ENCODE peak calls at places on chromosomes 2 and 18, in ten cellular contexts. A is astrocyte of the spinal cord; W is activated CD8-positive, alpha-beta memory T cell treated with anti-CD3 and anti-CD28 coated beads for 48 hours; Q is amygdala; N is GDM1; S is stimulated activated CD4-positive, alpha-beta T cell treated with anti-CD3 and anti-CD28 coated beads, Interleukin-15, amount 100 ng/mL, for 1 hour; F is AG08395; C is astrocyte; H is GM04503; M is spleen. Y is an unnamed sample.

GRCh38 chr2:149098722-149099121 is 60.2 kb downstream of the LYPD6B start:
- DNase-seq in M (no peak), S (no peak), A (peak), N (no peak), H (peak), F (peak), C (peak), W (no peak), Q (no peak), Y (no peak)

GRCh38 chr18:79615586-79615985 is 64.0 kb upstream of the CTDP1 start:
- DNase-seq in A (no peak), Q (no peak), S (no peak), F (no peak), H (no peak), W (no peak), C (no peak), M (peak), N (no peak), Y (no peak)

GRCh38 chr2:30444283-30444682 is 2.8 kb upstream of the LCLAT1 start:
- DNase-seq in H (peak), F (peak), W (no peak), C (no peak), A (no peak), N (no peak), M (no peak), S (no peak), Q (no peak), Y (no peak)

GRCh38 chr2:143514413-143514812 is 385.2 kb downstream of the ARHGAP15 start:
- DNase-seq in H (peak), Q (no peak), S (no peak), A (peak), C (no peak), W (no peak), N (no peak), M (no peak), F (peak), Y (no peak)

GRCh38 chr2:28413152-28413895 is 20.7 kb downstream of the FOSL2 start:
- DNase-seq in H (no peak), F (no peak), Q (no peak), S (no peak), C (no peak), A (peak), M (peak), N (no peak), W (no peak), Y (peak)

GRCh38 chr2:108988796-108989713 is at the start of gene EDAR:
- DNase-seq in W (peak), F (no peak), N (no peak), H (no peak), A (peak), C (peak), S (peak), Q (no peak), M (no peak), Y (peak)

GRCh38 chr2:143193121-143193520 is 63.9 kb downstream of the ARHGAP15 start:
- DNase-seq in H (no peak), A (no peak), N (no peak), S (no peak), W (no peak), F (no peak), M (no peak), C (no peak), Q (no peak), Y (no peak)

GRCh38 chr2:156797832-156798231 is 361.7 kb downstream of the GPD2 start:
- DNase-seq in W (no peak), M (no peak), H (no peak), F (no peak), Q (no peak), N (no peak), S (no peak), A (no peak), C (no peak), Y (no peak)

GRCh38 chr2:156321243-156321904 is 11.1 kb downstream of the NR4A2 start:
- DNase-seq in S (no peak), C (no peak), M (peak), F (no peak), Q (no peak), N (no peak), W (no peak), H (no peak), A (no peak), Y (no peak)

GRCh38 chr2:182061739-182062138 is 76.1 kb downstream of the PPP1R1C start:
- DNase-seq in M (no peak), C (no peak), W (no peak), Q (no peak), F (no peak), S (no peak), H (no peak), A (no peak), N (no peak), Y (no peak)

GRCh38 chr2:218995972-218996644 is 2.9 kb upstream of the CRYBA2 start:
- DNase-seq in N (peak), H (no peak), A (peak), F (peak), M (peak), S (peak), Q (peak), W (peak), C (peak), Y (peak)

GRCh38 chr18:22185298-22185697 is 15.9 kb downstream of the GATA6 start:
- DNase-seq in A (no peak), C (no peak), N (no peak), W (no peak), M (no peak), S (no peak), F (no peak), H (no peak), Q (no peak), Y (no peak)

GRCh38 chr2:235896061-235896460 is 272.1 kb downstream of the GBX2 start:
- DNase-seq in F (no peak), S (no peak), Q (no peak), A (no peak), C (no peak), N (no peak), W (no peak), H (no peak), M (no peak), Y (no peak)

GRCh38 chr18:48605408-48605845 is 66.6 kb downstream of the CTIF start:
- DNase-seq in M (peak), F (no peak), W (no peak), C (peak), S (no peak), A (peak), H (no peak), Q (no peak), N (peak), Y (no peak)

GRCh38 chr2:137964066-137964858 is at the start of gene HNMT:
- DNase-seq in C (peak), F (peak), S (no peak), N (no peak), M (no peak), Q (peak), A (peak), W (no peak), H (peak), Y (peak)

GRCh38 chr18:46950064-46950656 is 32.8 kb downstream of the KATNAL2 start:
- DNase-seq in W (no peak), A (peak), M (no peak), F (peak), Q (no peak), H (no peak), C (no peak), S (no peak), N (no peak), Y (no peak)